ENCODE peak calls at places on chromosomes 13 and 19, in seven cellular contexts. One of them, this sample, is unnamed.

GRCh38 chr13:110149036-110149435 is 157.9 kb downstream of the COL4A1 start:
- DNase-seq in thoracic aorta: no peak
- DNase-seq in spleen: no peak
- DNase-seq in tibial nerve: no peak
- DNase-seq in aorta: no peak
- DNase-seq in stimulated activated CD4-positive, alpha-beta T cell treated with anti-CD3 and anti-CD28 coated beads, Interleukin-1b, Interleukin-23, amount 100 ng/mL, for 1 hour: no peak
- DNase-seq in nephron progenitor cell: no peak
- DNase-seq in this sample: no peak

GRCh38 chr13:85997587-85997986 is 198.4 kb upstream of the SLITRK6 start:
- DNase-seq in tibial nerve: no peak
- DNase-seq in nephron progenitor cell: no peak
- DNase-seq in stimulated activated CD4-positive, alpha-beta T cell treated with anti-CD3 and anti-CD28 coated beads, Interleukin-1b, Interleukin-23, amount 100 ng/mL, for 1 hour: no peak
- DNase-seq in spleen: no peak
- DNase-seq in thoracic aorta: no peak
- DNase-seq in aorta: no peak
- DNase-seq in this sample: no peak

GRCh38 chr13:114054269-114054668 is 78.2 kb downstream of the RASA3 start:
- DNase-seq in aorta: no peak
- DNase-seq in thoracic aorta: no peak
- DNase-seq in nephron progenitor cell: peak
- DNase-seq in stimulated activated CD4-positive, alpha-beta T cell treated with anti-CD3 and anti-CD28 coated beads, Interleukin-1b, Interleukin-23, amount 100 ng/mL, for 1 hour: no peak
- DNase-seq in tibial nerve: no peak
- DNase-seq in spleen: no peak
- DNase-seq in this sample: no peak

GRCh38 chr19:10315335-10316214 is at the start of gene FDX2:
- DNase-seq in aorta: peak
- DNase-seq in tibial nerve: peak
- DNase-seq in spleen: peak
- DNase-seq in nephron progenitor cell: peak
- DNase-seq in stimulated activated CD4-positive, alpha-beta T cell treated with anti-CD3 and anti-CD28 coated beads, Interleukin-1b, Interleukin-23, amount 100 ng/mL, for 1 hour: peak
- DNase-seq in thoracic aorta: peak
- DNase-seq in this sample: peak

GRCh38 chr19:38657633-38658222 is 10.3 kb downstream of the ACTN4 start:
- DNase-seq in nephron progenitor cell: no peak
- DNase-seq in tibial nerve: no peak
- DNase-seq in spleen: no peak
- DNase-seq in aorta: no peak
- DNase-seq in thoracic aorta: no peak
- DNase-seq in stimulated activated CD4-positive, alpha-beta T cell treated with anti-CD3 and anti-CD28 coated beads, Interleukin-1b, Interleukin-23, amount 100 ng/mL, for 1 hour: no peak
- DNase-seq in this sample: no peak

GRCh38 chr13:114043421-114044053 is 69.7 kb upstream of the C13orf46 start:
- DNase-seq in thoracic aorta: no peak
- DNase-seq in stimulated activated CD4-positive, alpha-beta T cell treated with anti-CD3 and anti-CD28 coated beads, Interleukin-1b, Interleukin-23, amount 100 ng/mL, for 1 hour: no peak
- DNase-seq in nephron progenitor cell: no peak
- DNase-seq in spleen: no peak
- DNase-seq in tibial nerve: peak
- DNase-seq in aorta: peak
- DNase-seq in this sample: no peak

GRCh38 chr19:50368649-50369570 is 3.5 kb upstream of the NAPSA start:
- DNase-seq in spleen: peak
- DNase-seq in stimulated activated CD4-positive, alpha-beta T cell treated with anti-CD3 and anti-CD28 coated beads, Interleukin-1b, Interleukin-23, amount 100 ng/mL, for 1 hour: peak
- DNase-seq in aorta: peak
- DNase-seq in nephron progenitor cell: peak
- DNase-seq in tibial nerve: peak
- DNase-seq in thoracic aorta: peak
- DNase-seq in this sample: peak

GRCh38 chr13:31731923-31732322 is 7.4 kb upstream of the RXFP2 start:
- DNase-seq in spleen: no peak
- DNase-seq in aorta: no peak
- DNase-seq in stimulated activated CD4-positive, alpha-beta T cell treated with anti-CD3 and anti-CD28 coated beads, Interleukin-1b, Interleukin-23, amount 100 ng/mL, for 1 hour: no peak
- DNase-seq in nephron progenitor cell: no peak
- DNase-seq in tibial nerve: no peak
- DNase-seq in thoracic aorta: no peak
- DNase-seq in this sample: no peak

GRCh38 chr13:35729926-35730627 is 253.6 kb upstream of the MAB21L1 start:
- DNase-seq in aorta: no peak
- DNase-seq in stimulated activated CD4-positive, alpha-beta T cell treated with anti-CD3 and anti-CD28 coated beads, Interleukin-1b, Interleukin-23, amount 100 ng/mL, for 1 hour: no peak
- DNase-seq in tibial nerve: no peak
- DNase-seq in nephron progenitor cell: no peak
- DNase-seq in spleen: no peak
- DNase-seq in thoracic aorta: no peak
- DNase-seq in this sample: no peak